ENCODE peak calls at places on chromosomes 2 and 18, in nine cellular contexts. G is stimulated activated naive CD8-positive, alpha-beta T cell treated with anti-CD3 and anti-CD28 coated beads, Interleukin-15, amount 100 ng/mL, for 72 hours; A is natural killer cell; Q is activated CD8-positive, alpha-beta T cell treated with anti-CD3 and anti-CD28 coated beads, Interleukin-2, amount 10 ng/mL, durations not matched to agents 7 days and 5 days; J is lung; O is HCT116; I is effector memory CD8-positive, alpha-beta T cell; B is mucosa of descending colon; N is Panc1. M is an unnamed sample.

GRCh38 chr2:186739739-186740138 is 45.9 kb downstream of the FAM171B start:
- ATAC-seq in G (no peak), A (no peak), Q (no peak), J (no peak), O (no peak), I (no peak), B (no peak), N (no peak), M (no peak)

GRCh38 chr2:241615041-241615440 is 21.9 kb downstream of the THAP4 start:
- ATAC-seq in G (no peak), A (no peak), Q (no peak), J (no peak), O (no peak), I (no peak), B (no peak), N (no peak), M (no peak)

GRCh38 chr2:234366891-234367290 is 130.0 kb downstream of the ARL4C start:
- ATAC-seq in G (no peak), A (no peak), Q (no peak), J (no peak), O (no peak), I (no peak), B (peak; percentile 25), N (no peak), M (no peak)

GRCh38 chr2:145750617-145751016 is 1230.7 kb upstream of the ZEB2 start:
- ATAC-seq in G (no peak), A (no peak), Q (no peak), J (no peak), O (no peak), I (no peak), B (no peak), N (no peak), M (no peak)

GRCh38 chr2:210617732-210618330 is 61.4 kb downstream of the CPS1 start:
- ATAC-seq in G (no peak), A (no peak), Q (no peak), J (no peak), O (peak; percentile 87), I (no peak), B (no peak), N (peak; percentile 76), M (peak; percentile 96)

GRCh38 chr18:62436636-62437519 is 85.9 kb upstream of the ZCCHC2 start:
- ATAC-seq in G (no peak), A (no peak), Q (no peak), J (peak; percentile 74), O (no peak), I (no peak), B (peak; percentile 81), N (no peak), M (peak; percentile 60)

GRCh38 chr2:30177440-30177839 is 30.6 kb downstream of the YPEL5 start:
- ATAC-seq in G (no peak), A (no peak), Q (no peak), J (no peak), O (no peak), I (no peak), B (no peak), N (no peak), M (no peak)

GRCh38 chr2:127563458-127564428 is 28.3 kb downstream of the MYO7B start:
- ATAC-seq in G (peak; percentile 95), A (peak; percentile 51), Q (peak; percentile 89), J (no peak), O (no peak), I (peak; percentile 35), B (peak; percentile 62), N (no peak), M (no peak)

GRCh38 chr2:233178994-233179847 is 72.3 kb upstream of the ATG16L1 start:
- ATAC-seq in G (no peak), A (no peak), Q (no peak), J (no peak), O (no peak), I (no peak), B (no peak), N (peak; percentile 72), M (no peak)

GRCh38 chr2:179561702-179562101 is 297.1 kb upstream of the SESTD1 start:
- ATAC-seq in G (no peak), A (no peak), Q (no peak), J (no peak), O (no peak), I (no peak), B (no peak), N (no peak), M (no peak)

GRCh38 chr2:38527338-38528007 is 75.3 kb downstream of the HNRNPLL start:
- ATAC-seq in G (no peak), A (no peak), Q (no peak), J (no peak), O (no peak), I (no peak), B (no peak), N (no peak), M (no peak)

GRCh38 chr2:44616616-44617266 is 255.0 kb downstream of the CAMKMT start:
- ATAC-seq in G (peak; percentile 96), A (no peak), Q (peak; percentile 89), J (no peak), O (no peak), I (peak; percentile 46), B (no peak), N (no peak), M (peak; percentile 70)

GRCh38 chr2:111053825-111054490 is 66.8 kb upstream of the BCL2L11 start:
- ATAC-seq in G (no peak), A (no peak), Q (no peak), J (no peak), O (no peak), I (no peak), B (no peak), N (no peak), M (no peak)

GRCh38 chr2:196729418-196729817 is 70.1 kb downstream of the GTF3C3 start:
- ATAC-seq in G (no peak), A (no peak), Q (no peak), J (no peak), O (no peak), I (no peak), B (peak; percentile 74), N (no peak), M (no peak)

GRCh38 chr2:195202163-195202845 is 454.7 kb upstream of the SLC39A10 start:
- ATAC-seq in G (peak; percentile 80), A (no peak), Q (peak; percentile 88), J (no peak), O (no peak), I (peak; percentile 64), B (no peak), N (no peak), M (no peak)

GRCh38 chr2:26033270-26033768 is 565 bp upstream of the RAB10 start:
- ATAC-seq in G (peak; percentile 63), A (no peak), Q (peak; percentile 13), J (peak; percentile 28), O (peak; percentile 63), I (peak; percentile 35), B (peak; percentile 75), N (peak; percentile 76), M (peak; percentile 72)

GRCh38 chr2:100844514-100844913 is 24.6 kb downstream of the NPAS2 start:
- ATAC-seq in G (no peak), A (no peak), Q (no peak), J (no peak), O (no peak), I (no peak), B (no peak), N (no peak), M (peak; percentile 46)

GRCh38 chr2:189082576-189082975 is 97.0 kb downstream of the COL5A2 start:
- ATAC-seq in G (no peak), A (no peak), Q (no peak), J (peak; percentile 60), O (no peak), I (no peak), B (no peak), N (no peak), M (peak; percentile 94)

GRCh38 chr2:168278424-168278888 is 31.1 kb upstream of the STK39 start:
- ATAC-seq in G (no peak), A (no peak), Q (no peak), J (no peak), O (peak; percentile 80), I (no peak), B (peak; percentile 97), N (peak; percentile 69), M (peak; percentile 45)

GRCh38 chr2:113831156-113831555 is 58.7 kb upstream of the ACTR3 start:
- ATAC-seq in G (no peak), A (no peak), Q (no peak), J (no peak), O (no peak), I (no peak), B (peak; percentile 72), N (no peak), M (no peak)

GRCh38 chr18:14086459-14087231 is 45.6 kb downstream of the ZNF519 start:
- ATAC-seq in G (peak; percentile 46), A (no peak), Q (peak; percentile 42), J (no peak), O (peak; percentile 85), I (no peak), B (peak; percentile 74), N (peak; percentile 73), M (peak; percentile 93)

GRCh38 chr18:23798249-23798648 is 109.0 kb downstream of the LAMA3 start:
- ATAC-seq in G (no peak), A (no peak), Q (no peak), J (no peak), O (no peak), I (no peak), B (no peak), N (no peak), M (no peak)

GRCh38 chr18:55515204-55515603 is 72.8 kb downstream of the TCF4 start:
- ATAC-seq in G (no peak), A (no peak), Q (no peak), J (no peak), O (no peak), I (no peak), B (no peak), N (no peak), M (no peak)

GRCh38 chr2:10960606-10961489 is 49.1 kb downstream of the KCNF1 start:
- ATAC-seq in G (peak; percentile 39), A (no peak), Q (no peak), J (no peak), O (no peak), I (no peak), B (no peak), N (no peak), M (no peak)

GRCh38 chr2:138565251-138565598 is 63.7 kb downstream of the SPOPL start:
- ATAC-seq in G (no peak), A (no peak), Q (no peak), J (peak; percentile 27), O (no peak), I (no peak), B (no peak), N (no peak), M (no peak)

GRCh38 chr2:88067598-88067997 is at the start of gene SMYD1:
- ATAC-seq in G (no peak), A (no peak), Q (no peak), J (no peak), O (no peak), I (no peak), B (no peak), N (no peak), M (no peak)

GRCh38 chr2:121707920-121708361 is 28.7 kb downstream of the NIFK start:
- ATAC-seq in G (no peak), A (no peak), Q (no peak), J (no peak), O (no peak), I (no peak), B (peak; percentile 96), N (no peak), M (peak; percentile 31)

GRCh38 chr18:24629926-24630325 is 169.5 kb downstream of the HRH4 start:
- ATAC-seq in G (no peak), A (no peak), Q (no peak), J (no peak), O (no peak), I (no peak), B (no peak), N (no peak), M (no peak)

GRCh38 chr2:43950383-43951008 is 45.3 kb downstream of the LRPPRC start:
- ATAC-seq in G (no peak), A (no peak), Q (peak; percentile 47), J (no peak), O (peak; percentile 84), I (peak; percentile 46), B (peak; percentile 50), N (peak; percentile 86), M (peak; percentile 89)

GRCh38 chr2:149490296-149490695 is 97.3 kb downstream of the MMADHC start:
- ATAC-seq in G (no peak), A (no peak), Q (no peak), J (no peak), O (no peak), I (no peak), B (no peak), N (no peak), M (peak; percentile 91)

GRCh38 chr2:158967731-158968395 is 577 bp upstream of the TANC1 start:
- ATAC-seq in G (no peak), A (no peak), Q (no peak), J (no peak), O (peak; percentile 43), I (no peak), B (peak; percentile 33), N (peak; percentile 77), M (peak; percentile 57)

M was measured in SK-N-SH treated with all-trans-retinoic acid at 6 μM for 48 hours.